ENCODE peak calls at places on chromosomes 13 and 19, in four cellular contexts. Y is heart right ventricle, D is endodermal cell, R is PC-3. M is an unnamed sample.

GRCh38 chr13:45367358-45367757 is 26.4 kb upstream of the TPT1 start:
- DNase-seq in Y (peak; percentile 24), D (peak; percentile 76), R (peak; percentile 93), M (peak; percentile 29)

GRCh38 chr19:6125571-6125989 is 9.9 kb upstream of the ACSBG2 start:
- DNase-seq in Y (no peak), D (peak; percentile 84), R (peak; percentile 95), M (no peak)

GRCh38 chr13:69324109-69324886 is 783.3 kb upstream of the ATXN8OS start:
- DNase-seq in Y (no peak), D (no peak), R (peak; percentile 42), M (no peak)

GRCh38 chr19:15251749-15252397 is 19.6 kb upstream of the EPHX3 start:
- DNase-seq in Y (peak; percentile 83), D (peak; percentile 93), R (peak; percentile 55), M (peak; percentile 50)

GRCh38 chr13:20528451-20528850 is 2.8 kb upstream of the CRYL1 start:
- DNase-seq in Y (no peak), D (no peak), R (no peak), M (no peak)

GRCh38 chr19:36258028-36258875 is 43.3 kb downstream of the ZNF146 start:
- DNase-seq in Y (no peak), D (no peak), R (no peak), M (no peak)

GRCh38 chr19:29620931-29621351 is 14.9 kb downstream of the POP4 start:
- DNase-seq in Y (no peak), D (no peak), R (no peak), M (no peak)

GRCh38 chr13:22062478-22063205 is 391.8 kb downstream of the FGF9 start:
- DNase-seq in Y (no peak), D (no peak), R (no peak), M (no peak)

DNA sequence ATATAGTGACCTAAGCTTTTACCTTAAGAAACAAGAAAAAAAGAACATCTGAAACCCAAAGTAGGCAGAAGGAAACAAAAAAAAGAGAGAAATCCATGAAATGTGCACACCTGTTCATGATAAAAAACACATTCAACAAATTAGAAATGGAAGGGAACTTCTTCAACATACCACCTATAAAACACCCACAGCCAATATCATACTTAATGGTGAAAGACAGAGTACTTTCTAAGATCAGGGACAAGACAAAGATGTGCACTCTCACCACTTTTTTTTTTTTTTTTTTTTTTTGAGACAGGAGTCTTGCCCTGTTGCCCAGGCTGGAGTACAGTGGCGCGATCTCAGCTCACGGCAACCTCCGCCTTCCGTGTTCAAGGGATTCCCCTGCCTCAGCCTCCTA is 29.2 kb downstream of the ZNF45 start:
- DNase-seq in Y (no peak), D (no peak), R (no peak), M (no peak)
- H3K9me3 ChIP-seq in Y (no peaks in the 10 kb centered on the region), D (peaks cover 16% of the 10 kb centered on the region), R (no peaks in the 10 kb centered on the region), M (peaks cover 62% of the 10 kb centered on the region)

DNA sequence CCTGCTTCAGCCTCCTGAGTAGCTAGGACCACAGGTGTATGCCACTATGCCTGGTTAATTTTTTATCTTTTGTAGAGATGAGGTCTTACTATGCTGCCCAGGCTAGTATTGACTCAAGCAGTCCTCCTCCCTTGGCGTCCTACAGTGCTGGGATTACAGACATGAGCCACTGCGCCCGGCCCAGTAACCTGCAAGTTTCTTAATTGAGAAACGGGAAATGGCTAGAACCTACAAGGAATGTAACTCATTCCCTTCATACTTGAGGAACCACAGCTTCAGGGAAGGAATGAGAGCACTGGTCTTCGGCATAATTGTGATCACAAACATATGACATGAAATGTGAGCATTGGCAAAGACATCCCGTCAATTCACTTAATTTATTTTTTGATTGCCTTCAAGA is 157.0 kb downstream of the KLF5 start:
- DNase-seq in Y (no peak), D (no peak), R (no peak), M (no peak)
- H3K9me3 ChIP-seq in Y (no peaks in the 10 kb centered on the region), D (no peaks in the 10 kb centered on the region), R (no peaks in the 10 kb centered on the region), M (no peaks in the 10 kb centered on the region)

GRCh38 chr19:12034610-12035009 is 869 bp downstream of the ZNF433 start:
- DNase-seq in Y (no peak), D (no peak), R (peak; percentile 18), M (no peak)

GRCh38 chr19:12034196-12034595 is 1.3 kb downstream of the ZNF433 start:
- DNase-seq in Y (no peak), D (no peak), R (peak; percentile 10), M (no peak)

GRCh38 chr19:12035220-12036172 is at the start of gene ZNF433:
- DNase-seq in Y (peak; percentile 95), D (peak; percentile 99), R (peak; percentile 98), M (peak; percentile 83)
- H3K9me3 ChIP-seq in Y (no peaks in the 10 kb centered on the region), D (peaks cover 23% of the 10 kb centered on the region), R (peaks cover 7% of the 10 kb centered on the region), M (no peaks in the 10 kb centered on the region)

DNA sequence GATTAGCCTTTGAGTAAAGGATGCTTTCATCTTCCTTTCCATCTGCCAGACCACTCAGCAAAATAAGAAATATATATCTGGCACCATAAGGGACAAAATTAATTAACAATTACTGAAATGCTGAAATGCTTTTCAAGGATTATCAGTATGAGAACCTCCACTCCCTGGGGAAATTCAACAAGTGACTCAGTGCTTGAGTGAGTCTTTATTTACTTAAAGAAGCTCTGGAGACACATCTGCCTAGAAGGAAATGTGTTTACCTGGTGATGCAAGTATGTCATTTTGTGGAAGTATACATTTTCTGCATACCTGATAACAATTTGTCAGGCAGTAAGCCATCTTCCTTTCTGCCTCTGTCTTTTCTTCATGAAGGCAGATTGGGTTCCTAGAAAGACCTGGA is 23.4 kb downstream of the ZNF560 start:
- DNase-seq in Y (no peak), D (no peak), R (peak; percentile 73), M (no peak)
- H3K9me3 ChIP-seq in Y (no peaks in the 10 kb centered on the region), D (peaks cover 87% of the 10 kb centered on the region), R (peaks cover 50% of the 10 kb centered on the region), M (peaks cover 9% of the 10 kb centered on the region)

DNA sequence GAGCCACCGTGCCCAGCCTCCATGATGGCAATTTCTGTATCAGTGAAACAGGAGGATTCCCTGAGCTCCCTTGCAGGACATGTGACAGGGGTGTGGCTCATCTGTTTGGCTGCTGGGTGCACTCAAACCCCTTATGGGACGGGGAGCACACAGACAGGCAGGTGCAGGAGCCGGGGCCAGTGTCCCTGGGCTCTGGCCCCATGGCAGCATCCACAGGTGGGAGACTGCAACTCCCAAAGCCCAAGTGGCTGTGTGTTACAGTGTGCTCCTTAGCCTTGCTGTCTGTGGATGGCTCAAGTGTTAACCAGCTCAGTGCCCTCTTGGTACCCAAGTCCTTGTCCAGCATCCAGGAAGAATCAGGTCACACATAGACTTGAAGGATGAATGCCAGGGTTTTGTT is 14.6 kb downstream of the MBD3L1 start:
- DNase-seq in Y (no peak), D (no peak), R (no peak), M (no peak)
- H3K9me3 ChIP-seq in Y (peaks cover 3% of the 10 kb centered on the region), D (peaks cover 65% of the 10 kb centered on the region), R (no peaks in the 10 kb centered on the region), M (peaks cover 2% of the 10 kb centered on the region)

GRCh38 chr13:112252744-112253590 is 123.2 kb upstream of the SPACA7 start:
- DNase-seq in Y (no peak), D (no peak), R (no peak), M (no peak)

GRCh38 chr13:112251930-112252585 is 124.1 kb upstream of the SPACA7 start:
- DNase-seq in Y (no peak), D (no peak), R (no peak), M (no peak)

GRCh38 chr13:112254061-112254818 is 121.9 kb upstream of the SPACA7 start:
- DNase-seq in Y (no peak), D (no peak), R (no peak), M (no peak)

GRCh38 chr13:112254900-112255299 is 121.3 kb upstream of the SPACA7 start:
- DNase-seq in Y (no peak), D (no peak), R (no peak), M (no peak)

GRCh38 chr13:112253631-112254030 is 122.5 kb upstream of the SPACA7 start:
- DNase-seq in Y (no peak), D (no peak), R (no peak), M (no peak)
- H3K9me3 ChIP-seq in Y (no peaks in the 10 kb centered on the region), D (no peaks in the 10 kb centered on the region), R (no peaks in the 10 kb centered on the region), M (no peaks in the 10 kb centered on the region)

GRCh38 chr19:27679399-27679798 is 1533.6 kb downstream of the UQCRFS1 start:
- DNase-seq in Y (no peak), D (no peak), R (no peak), M (no peak)
- H3K9me3 ChIP-seq in Y (no peaks in the 10 kb centered on the region), D (peaks cover 64% of the 10 kb centered on the region), R (no peaks in the 10 kb centered on the region), M (peaks cover 6% of the 10 kb centered on the region)

GRCh38 chr19:34794289-34794960 is 21.4 kb upstream of the ZNF599 start:
- DNase-seq in Y (no peak), D (no peak), R (no peak), M (no peak)

GRCh38 chr19:34788074-34788473 is 15.1 kb upstream of the ZNF599 start:
- DNase-seq in Y (no peak), D (no peak), R (no peak), M (no peak)

GRCh38 chr19:34793562-34793961 is 20.5 kb upstream of the ZNF599 start:
- DNase-seq in Y (no peak), D (no peak), R (no peak), M (no peak)
- H3K9me3 ChIP-seq in Y (no peaks in the 10 kb centered on the region), D (no peaks in the 10 kb centered on the region), R (no peaks in the 10 kb centered on the region), M (no peaks in the 10 kb centered on the region)